ENCODE peak calls at places on chromosomes 16 and 17, in five cellular contexts. A is retinal pigment epithelial cell, L is stomach, V is fibroblast of the aortic adventitia, Q is left colon. H is an unnamed sample.

GRCh38 chr17:55635253-55635766 is 87.4 kb downstream of the TMEM100 start:
- DNase-seq in A (no peak), V (peak), Q (no peak), L (no peak), H (peak)

GRCh38 chr17:35655303-35655702 is 68.2 kb downstream of the AP2B1 start:
- DNase-seq in V (no peak), L (no peak), Q (no peak), A (no peak), H (no peak)

GRCh38 chr16:7405166-7405565 is 72.5 kb downstream of the RBFOX1 start:
- DNase-seq in A (no peak), Q (no peak), V (no peak), L (peak), H (no peak)

GRCh38 chr17:11628374-11628773 is 30.1 kb downstream of the DNAH9 start:
- DNase-seq in A (no peak), Q (no peak), V (no peak), L (no peak), H (no peak)

GRCh38 chr17:22161376-22161775 is 469.1 kb downstream of the KCNJ18 start:
- DNase-seq in A (no peak), Q (no peak), L (no peak), V (no peak), H (no peak)

GRCh38 chr16:90019543-90020259 is 445 bp upstream of the DBNDD1 start:
- DNase-seq in L (peak), Q (no peak), A (peak), V (peak), H (peak)

GRCh38 chr16:84375773-84376172 is 7.4 kb downstream of the ATP2C2 start:
- DNase-seq in V (no peak), L (no peak), Q (no peak), A (no peak), H (no peak)

GRCh38 chr16:78844682-78845081 is 745.2 kb downstream of the WWOX start:
- DNase-seq in L (no peak), A (no peak), Q (no peak), V (no peak), H (no peak)

GRCh38 chr16:30946671-30947532 is 2.0 kb upstream of the ORAI3 start:
- DNase-seq in V (no peak), L (no peak), Q (no peak), A (no peak), H (no peak)

GRCh38 chr16:62741692-62742091 is 705.5 kb upstream of the CDH8 start:
- DNase-seq in L (no peak), Q (no peak), A (no peak), V (no peak), H (no peak)

GRCh38 chr17:40548982-40549680 is 16.1 kb downstream of the CCR7 start:
- DNase-seq in V (peak), L (peak), Q (no peak), A (no peak), H (no peak)

GRCh38 chr16:10868562-10869469 is 8.2 kb upstream of the CIITA start:
- DNase-seq in A (no peak), L (no peak), V (no peak), Q (peak), H (no peak)

GRCh38 chr17:59641799-59642484 is 22.2 kb downstream of the CLTC start:
- DNase-seq in Q (no peak), A (no peak), L (no peak), V (no peak), H (no peak)

GRCh38 chr16:19559242-19559910 is 3.9 kb downstream of the VPS35L start:
- DNase-seq in V (peak), A (no peak), Q (no peak), L (no peak), H (peak)

GRCh38 chr16:30838876-30839471 is 52.0 kb upstream of the ZNF629 start:
- DNase-seq in Q (no peak), L (no peak), V (no peak), A (no peak), H (no peak)

GRCh38 chr17:34319087-34319486 is at the start of gene CCL8:
- DNase-seq in V (peak), Q (no peak), A (no peak), L (no peak), H (no peak)

GRCh38 chr17:65434251-65434650 is 127.2 kb downstream of the AXIN2 start:
- DNase-seq in V (no peak), L (no peak), A (peak), Q (no peak), H (no peak)

GRCh38 chr17:28756025-28756804 is 12.4 kb downstream of the TRAF4 start:
- DNase-seq in A (no peak), V (no peak), L (no peak), Q (no peak), H (no peak)

GRCh38 chr17:61736438-61736837 is 126.9 kb downstream of the BRIP1 start:
- DNase-seq in L (no peak), Q (no peak), V (no peak), A (no peak), H (no peak)

GRCh38 chr17:50943575-50943933 is 77.4 kb upstream of the TOB1 start:
- DNase-seq in V (no peak), L (peak), Q (peak), A (no peak), H (no peak)

GRCh38 chr17:80743181-80743771 is 198.6 kb downstream of the RPTOR start:
- DNase-seq in V (no peak), Q (no peak), L (no peak), A (no peak), H (peak)

GRCh38 chr17:347309-347708 is 5.3 kb downstream of the RPH3AL start:
- DNase-seq in L (no peak), A (no peak), Q (no peak), V (no peak), H (no peak)

GRCh38 chr16:74107795-74108610 is 188.6 kb upstream of the PSMD7 start:
- DNase-seq in L (peak), A (no peak), Q (peak), V (no peak), H (peak)

GRCh38 chr17:63641678-63642077 is 19.5 kb downstream of the MAP3K3 start:
- DNase-seq in Q (peak), A (no peak), V (no peak), L (no peak), H (no peak)

GRCh38 chr16:69240336-69240735 is 53.4 kb downstream of the SNTB2 start:
- DNase-seq in L (no peak), V (peak), A (no peak), Q (no peak), H (peak)

GRCh38 chr16:83705856-83706255 is 101.9 kb upstream of the HSBP1 start:
- DNase-seq in A (no peak), V (no peak), Q (no peak), L (no peak), H (peak)